ENCODE peak calls at places on chromosomes 1 and 21, in seven cellular contexts. One of them, this sample, is unnamed.

GRCh38 chr21:43031121-43031624 is 44.5 kb downstream of the CBS start:
- DNase-seq in CD4-positive, alpha-beta T cell: no peak
- DNase-seq in fibroblast of the aortic adventitia: no peak
- DNase-seq in stimulated activated CD4-positive, alpha-beta T cell treated with anti-CD3 and anti-CD28 coated beads, TNF-alpha, amount 100 ng/mL, for 1 hour: no peak
- DNase-seq in frontal cortex: no peak
- DNase-seq in stimulated activated CD8-positive, alpha-beta memory T cell treated with anti-CD3 and anti-CD28 coated beads, Interleukin-4, amount 100 ng/mL, for 1 hour: no peak
- DNase-seq in lung: no peak
- DNase-seq in this sample: no peak

GRCh38 chr1:55064861-55065263 is 25.5 kb downstream of the PCSK9 start:
- DNase-seq in stimulated activated CD4-positive, alpha-beta T cell treated with anti-CD3 and anti-CD28 coated beads, TNF-alpha, amount 100 ng/mL, for 1 hour: no peak
- DNase-seq in stimulated activated CD8-positive, alpha-beta memory T cell treated with anti-CD3 and anti-CD28 coated beads, Interleukin-4, amount 100 ng/mL, for 1 hour: no peak
- DNase-seq in fibroblast of the aortic adventitia: peak; percentile 69
- DNase-seq in frontal cortex: no peak
- DNase-seq in CD4-positive, alpha-beta T cell: no peak
- DNase-seq in lung: peak; percentile 71
- DNase-seq in this sample: no peak

GRCh38 chr1:151130837-151131586 is 15.4 kb downstream of the SEMA6C start:
- DNase-seq in fibroblast of the aortic adventitia: peak; percentile 32
- DNase-seq in lung: peak; percentile 88
- DNase-seq in frontal cortex: peak; percentile 82
- DNase-seq in CD4-positive, alpha-beta T cell: peak; percentile 86
- DNase-seq in stimulated activated CD4-positive, alpha-beta T cell treated with anti-CD3 and anti-CD28 coated beads, TNF-alpha, amount 100 ng/mL, for 1 hour: peak; percentile 60
- DNase-seq in stimulated activated CD8-positive, alpha-beta memory T cell treated with anti-CD3 and anti-CD28 coated beads, Interleukin-4, amount 100 ng/mL, for 1 hour: peak; percentile 50
- DNase-seq in this sample: peak; percentile 73

GRCh38 chr1:16605532-16605931 is 7.8 kb downstream of the NBPF1 start:
- DNase-seq in stimulated activated CD4-positive, alpha-beta T cell treated with anti-CD3 and anti-CD28 coated beads, TNF-alpha, amount 100 ng/mL, for 1 hour: no peak
- DNase-seq in stimulated activated CD8-positive, alpha-beta memory T cell treated with anti-CD3 and anti-CD28 coated beads, Interleukin-4, amount 100 ng/mL, for 1 hour: no peak
- DNase-seq in frontal cortex: no peak
- DNase-seq in CD4-positive, alpha-beta T cell: no peak
- DNase-seq in fibroblast of the aortic adventitia: peak; percentile 49
- DNase-seq in lung: peak; percentile 29
- DNase-seq in this sample: no peak

GRCh38 chr21:44702973-44703730 is 6.2 kb downstream of the KRTAP10-12 start:
- DNase-seq in frontal cortex: no peak
- DNase-seq in stimulated activated CD8-positive, alpha-beta memory T cell treated with anti-CD3 and anti-CD28 coated beads, Interleukin-4, amount 100 ng/mL, for 1 hour: no peak
- DNase-seq in stimulated activated CD4-positive, alpha-beta T cell treated with anti-CD3 and anti-CD28 coated beads, TNF-alpha, amount 100 ng/mL, for 1 hour: no peak
- DNase-seq in fibroblast of the aortic adventitia: no peak
- DNase-seq in CD4-positive, alpha-beta T cell: no peak
- DNase-seq in lung: peak; percentile 7
- DNase-seq in this sample: no peak

GRCh38 chr1:10444795-10445397 is 4.9 kb upstream of the CORT start:
- DNase-seq in stimulated activated CD4-positive, alpha-beta T cell treated with anti-CD3 and anti-CD28 coated beads, TNF-alpha, amount 100 ng/mL, for 1 hour: no peak
- DNase-seq in CD4-positive, alpha-beta T cell: no peak
- DNase-seq in lung: no peak
- DNase-seq in stimulated activated CD8-positive, alpha-beta memory T cell treated with anti-CD3 and anti-CD28 coated beads, Interleukin-4, amount 100 ng/mL, for 1 hour: no peak
- DNase-seq in frontal cortex: no peak
- DNase-seq in fibroblast of the aortic adventitia: no peak
- DNase-seq in this sample: no peak

GRCh38 chr1:196723325-196724185 is 51.1 kb upstream of the CFHR3 start:
- DNase-seq in stimulated activated CD8-positive, alpha-beta memory T cell treated with anti-CD3 and anti-CD28 coated beads, Interleukin-4, amount 100 ng/mL, for 1 hour: no peak
- DNase-seq in lung: peak; percentile 45
- DNase-seq in stimulated activated CD4-positive, alpha-beta T cell treated with anti-CD3 and anti-CD28 coated beads, TNF-alpha, amount 100 ng/mL, for 1 hour: no peak
- DNase-seq in CD4-positive, alpha-beta T cell: peak; percentile 22
- DNase-seq in fibroblast of the aortic adventitia: peak; percentile 50
- DNase-seq in frontal cortex: no peak
- DNase-seq in this sample: no peak

GRCh38 chr1:20733361-20733975 is 965 bp upstream of the SH2D5 start:
- DNase-seq in fibroblast of the aortic adventitia: peak; percentile 14
- DNase-seq in stimulated activated CD8-positive, alpha-beta memory T cell treated with anti-CD3 and anti-CD28 coated beads, Interleukin-4, amount 100 ng/mL, for 1 hour: no peak
- DNase-seq in stimulated activated CD4-positive, alpha-beta T cell treated with anti-CD3 and anti-CD28 coated beads, TNF-alpha, amount 100 ng/mL, for 1 hour: no peak
- DNase-seq in CD4-positive, alpha-beta T cell: no peak
- DNase-seq in lung: no peak
- DNase-seq in frontal cortex: no peak
- DNase-seq in this sample: no peak

GRCh38 chr1:218351617-218352438 is 6.7 kb downstream of the TGFB2 start:
- DNase-seq in stimulated activated CD4-positive, alpha-beta T cell treated with anti-CD3 and anti-CD28 coated beads, TNF-alpha, amount 100 ng/mL, for 1 hour: no peak
- DNase-seq in fibroblast of the aortic adventitia: peak; percentile 94
- DNase-seq in lung: no peak
- DNase-seq in frontal cortex: no peak
- DNase-seq in stimulated activated CD8-positive, alpha-beta memory T cell treated with anti-CD3 and anti-CD28 coated beads, Interleukin-4, amount 100 ng/mL, for 1 hour: no peak
- DNase-seq in CD4-positive, alpha-beta T cell: no peak
- DNase-seq in this sample: no peak

GRCh38 chr1:43997295-43997694 is 5.9 kb downstream of the CCDC24 start:
- DNase-seq in fibroblast of the aortic adventitia: no peak
- DNase-seq in frontal cortex: no peak
- DNase-seq in stimulated activated CD8-positive, alpha-beta memory T cell treated with anti-CD3 and anti-CD28 coated beads, Interleukin-4, amount 100 ng/mL, for 1 hour: no peak
- DNase-seq in CD4-positive, alpha-beta T cell: no peak
- DNase-seq in stimulated activated CD4-positive, alpha-beta T cell treated with anti-CD3 and anti-CD28 coated beads, TNF-alpha, amount 100 ng/mL, for 1 hour: no peak
- DNase-seq in lung: no peak
- DNase-seq in this sample: no peak

GRCh38 chr1:207884276-207885029 is 26.5 kb downstream of the CD34 start:
- DNase-seq in stimulated activated CD4-positive, alpha-beta T cell treated with anti-CD3 and anti-CD28 coated beads, TNF-alpha, amount 100 ng/mL, for 1 hour: no peak
- DNase-seq in fibroblast of the aortic adventitia: no peak
- DNase-seq in stimulated activated CD8-positive, alpha-beta memory T cell treated with anti-CD3 and anti-CD28 coated beads, Interleukin-4, amount 100 ng/mL, for 1 hour: no peak
- DNase-seq in frontal cortex: no peak
- DNase-seq in lung: no peak
- DNase-seq in CD4-positive, alpha-beta T cell: no peak
- DNase-seq in this sample: no peak

GRCh38 chr1:177517556-177517955 is 346.8 kb downstream of the BRINP2 start:
- DNase-seq in lung: no peak
- DNase-seq in frontal cortex: no peak
- DNase-seq in CD4-positive, alpha-beta T cell: no peak
- DNase-seq in stimulated activated CD4-positive, alpha-beta T cell treated with anti-CD3 and anti-CD28 coated beads, TNF-alpha, amount 100 ng/mL, for 1 hour: no peak
- DNase-seq in fibroblast of the aortic adventitia: peak; percentile 36
- DNase-seq in stimulated activated CD8-positive, alpha-beta memory T cell treated with anti-CD3 and anti-CD28 coated beads, Interleukin-4, amount 100 ng/mL, for 1 hour: no peak
- DNase-seq in this sample: no peak

GRCh38 chr1:234212764-234213406 is 160.4 kb upstream of the COA6 start:
- DNase-seq in stimulated activated CD4-positive, alpha-beta T cell treated with anti-CD3 and anti-CD28 coated beads, TNF-alpha, amount 100 ng/mL, for 1 hour: no peak
- DNase-seq in CD4-positive, alpha-beta T cell: no peak
- DNase-seq in stimulated activated CD8-positive, alpha-beta memory T cell treated with anti-CD3 and anti-CD28 coated beads, Interleukin-4, amount 100 ng/mL, for 1 hour: no peak
- DNase-seq in lung: no peak
- DNase-seq in fibroblast of the aortic adventitia: peak; percentile 12
- DNase-seq in frontal cortex: peak; percentile 53
- DNase-seq in this sample: no peak

GRCh38 chr1:198560093-198560638 is 19.7 kb upstream of the ATP6V1G3 start:
- DNase-seq in fibroblast of the aortic adventitia: peak; percentile 22
- DNase-seq in frontal cortex: no peak
- DNase-seq in lung: no peak
- DNase-seq in stimulated activated CD4-positive, alpha-beta T cell treated with anti-CD3 and anti-CD28 coated beads, TNF-alpha, amount 100 ng/mL, for 1 hour: no peak
- DNase-seq in stimulated activated CD8-positive, alpha-beta memory T cell treated with anti-CD3 and anti-CD28 coated beads, Interleukin-4, amount 100 ng/mL, for 1 hour: no peak
- DNase-seq in CD4-positive, alpha-beta T cell: no peak
- DNase-seq in this sample: no peak

GRCh38 chr1:155968670-155969069 is 9.7 kb downstream of the ARHGEF2 start:
- DNase-seq in frontal cortex: no peak
- DNase-seq in stimulated activated CD8-positive, alpha-beta memory T cell treated with anti-CD3 and anti-CD28 coated beads, Interleukin-4, amount 100 ng/mL, for 1 hour: no peak
- DNase-seq in lung: no peak
- DNase-seq in stimulated activated CD4-positive, alpha-beta T cell treated with anti-CD3 and anti-CD28 coated beads, TNF-alpha, amount 100 ng/mL, for 1 hour: no peak
- DNase-seq in fibroblast of the aortic adventitia: peak; percentile 33
- DNase-seq in CD4-positive, alpha-beta T cell: no peak
- DNase-seq in this sample: no peak

GRCh38 chr1:12554521-12555305 is 63.3 kb downstream of the DHRS3 start:
- DNase-seq in CD4-positive, alpha-beta T cell: no peak
- DNase-seq in stimulated activated CD4-positive, alpha-beta T cell treated with anti-CD3 and anti-CD28 coated beads, TNF-alpha, amount 100 ng/mL, for 1 hour: no peak
- DNase-seq in stimulated activated CD8-positive, alpha-beta memory T cell treated with anti-CD3 and anti-CD28 coated beads, Interleukin-4, amount 100 ng/mL, for 1 hour: no peak
- DNase-seq in fibroblast of the aortic adventitia: no peak
- DNase-seq in frontal cortex: no peak
- DNase-seq in lung: no peak
- DNase-seq in this sample: no peak

GRCh38 chr21:43308101-43308500 is 118.8 kb downstream of the SIK1 start:
- DNase-seq in fibroblast of the aortic adventitia: no peak
- DNase-seq in lung: no peak
- DNase-seq in frontal cortex: no peak
- DNase-seq in stimulated activated CD4-positive, alpha-beta T cell treated with anti-CD3 and anti-CD28 coated beads, TNF-alpha, amount 100 ng/mL, for 1 hour: no peak
- DNase-seq in stimulated activated CD8-positive, alpha-beta memory T cell treated with anti-CD3 and anti-CD28 coated beads, Interleukin-4, amount 100 ng/mL, for 1 hour: no peak
- DNase-seq in CD4-positive, alpha-beta T cell: no peak
- DNase-seq in this sample: no peak